ENCODE peak calls at places on chromosome 4, in eight cellular contexts. B is Peyer's patch, G is prostate gland, V is heart left ventricle, I is breast epithelium, R is HepG2, X is tibial nerve, J is IMR-90. N is an unnamed sample.

GRCh38 chr4:169594560-169595195 is 17.7 kb downstream of the NEK1 start:
- DNase-seq in J (no peak), B (no peak), R (no peak), I (no peak), V (no peak), G (no peak), X (no peak), N (no peak)

GRCh38 chr4:21628116-21628515 is 320.5 kb downstream of the KCNIP4 start:
- DNase-seq in R (no peak), X (no peak), I (no peak), V (no peak), J (no peak), G (no peak), B (no peak), N (no peak)

GRCh38 chr4:158827475-158828085 is 58.8 kb downstream of the FNIP2 start:
- DNase-seq in G (no peak), V (no peak), J (no peak), I (no peak), B (no peak), X (no peak), R (no peak), N (no peak)

GRCh38 chr4:74752798-74753197 is 41.5 kb downstream of the BTC start:
- DNase-seq in R (no peak), B (no peak), J (no peak), G (no peak), V (no peak), I (no peak), X (no peak), N (no peak)

GRCh38 chr4:93319011-93319410 is 509.5 kb upstream of the ATOH1 start:
- DNase-seq in X (no peak), V (no peak), I (no peak), J (no peak), R (no peak), B (no peak), G (no peak), N (no peak)

GRCh38 chr4:41057456-41057855 is 156.9 kb downstream of the APBB2 start:
- DNase-seq in V (no peak), B (no peak), G (no peak), R (no peak), J (peak; percentile 49), I (no peak), X (no peak), N (no peak)

GRCh38 chr4:153223418-153223792 is 19.2 kb downstream of the TRIM2 start:
- DNase-seq in I (no peak), B (no peak), V (no peak), G (no peak), R (no peak), J (no peak), X (no peak), N (no peak)

GRCh38 chr4:111512081-111512774 is 633.0 kb upstream of the FAM241A start:
- DNase-seq in I (no peak), R (no peak), J (peak; percentile 95), G (no peak), B (no peak), V (no peak), X (no peak), N (no peak)

GRCh38 chr4:158159054-158159717 is 13.6 kb downstream of the GASK1B start:
- DNase-seq in X (no peak), J (peak; percentile 87), R (no peak), B (no peak), V (no peak), I (no peak), G (no peak), N (no peak)

GRCh38 chr4:145934434-145935047 is 4.1 kb downstream of the ZNF827 start:
- DNase-seq in I (no peak), R (no peak), G (no peak), J (no peak), V (no peak), X (no peak), B (no peak), N (no peak)

DNA sequence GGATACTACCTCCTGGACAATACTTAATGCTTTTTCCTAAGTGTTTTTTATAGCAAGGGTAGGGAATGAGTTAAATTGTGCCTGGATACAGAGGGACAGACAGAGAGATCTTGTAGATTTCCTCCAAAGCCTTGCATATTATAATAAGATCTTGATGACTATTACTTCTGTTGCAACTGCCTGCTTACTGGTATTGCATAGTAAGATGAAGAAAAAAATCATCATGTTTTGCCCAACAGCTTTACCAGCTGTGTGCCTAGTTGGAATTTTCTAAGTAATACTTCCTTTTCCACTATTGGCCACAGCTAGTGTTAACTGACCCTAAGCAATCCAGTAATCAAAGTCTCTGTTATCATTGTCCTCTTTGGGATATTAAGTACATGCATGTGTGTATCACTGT is 139.0 kb downstream of the DCK start:
- DNase-seq in G (no peak), I (no peak), V (no peak), B (no peak), J (peak; percentile 60), X (no peak), R (no peak), N (no peak)
- H3K4me3 ChIP-seq in G (no peak overlapping the region), I (no peak overlapping the region), V (no peak overlapping the region), B (no peak overlapping the region), J (no peak overlapping the region), X (no peak overlapping the region), R (no peak overlapping the region), N (no peak overlapping the region)

DNA sequence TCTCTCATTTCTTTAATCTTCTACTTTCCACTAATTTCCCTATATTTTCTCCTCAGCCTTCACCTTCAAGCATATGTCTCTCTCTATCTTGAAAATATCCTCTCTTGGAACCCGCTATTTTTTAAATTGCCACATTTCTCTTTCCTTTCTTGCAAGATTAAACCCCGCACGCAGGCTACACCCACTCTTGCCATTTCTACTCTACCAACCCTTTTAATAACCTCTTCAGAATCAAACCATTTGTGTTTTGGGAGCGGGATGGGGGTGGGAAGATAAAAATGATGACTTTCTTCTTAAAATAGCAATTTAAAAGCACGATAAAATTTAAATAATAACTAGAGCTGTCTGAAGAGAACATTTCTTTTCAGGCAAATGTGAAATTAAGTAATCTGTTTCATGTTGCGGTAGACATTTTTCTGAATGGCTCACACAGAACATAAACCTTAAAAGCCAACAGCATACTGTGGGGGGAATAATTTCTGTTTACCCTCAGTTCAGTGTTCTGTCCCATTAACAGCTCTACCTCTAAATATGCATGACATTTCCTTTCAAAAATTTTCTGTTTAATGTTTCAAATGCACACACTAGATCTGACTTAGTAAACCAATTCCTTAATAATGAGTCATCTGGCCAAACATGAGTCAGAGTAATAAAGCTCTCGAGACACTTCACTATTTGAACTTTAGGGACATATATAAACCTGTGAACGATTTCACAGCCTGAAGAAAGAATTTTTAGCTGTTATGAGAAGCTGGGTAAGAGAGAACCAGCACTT is 20.5 kb downstream of the ARSJ start:
- DNase-seq in J (peak; percentile 97), G (peak; percentile 32), I (no peak), V (no peak), B (no peak), X (no peak), R (peak; percentile 74), N (no peak)
- H3K4me1 ChIP-seq in J (peaks cover 13% of the 10 kb centered on the region), G (no peaks in the 10 kb centered on the region), I (no peaks in the 10 kb centered on the region), V (no peaks in the 10 kb centered on the region), B (peaks cover 7% of the 10 kb centered on the region), X (peaks cover 21% of the 10 kb centered on the region), R (peaks cover 8% of the 10 kb centered on the region), N (peaks cover 11% of the 10 kb centered on the region)

GRCh38 chr4:82798168-82799005 is at the start of gene SCD5:
- DNase-seq in X (peak; percentile 47), I (peak; percentile 40), B (peak; percentile 69), R (no peak), V (peak; percentile 77), G (peak; percentile 68), J (peak; percentile 82), N (peak; percentile 69)
- TF ChIP-seq POLR2A in X (no peak), I (no peak), B (no peak), R (no peak), V (no peak), G (peak; percentile 18), J (no peak), N (peak; percentile 65)

GRCh38 chr4:141131738-141132688 is 1.3 kb downstream of the RNF150 start:
- DNase-seq in J (peak; percentile 20), G (peak; percentile 12), R (no peak), V (peak; percentile 65), I (no peak), X (no peak), B (no peak), N (peak; percentile 17)
- H3K4me3 ChIP-seq in J (peak overlapping the region; percentile 97), G (peak overlapping the region; percentile 63), R (peak overlapping the region; percentile 59), V (peak overlapping the region; percentile 76), I (peak overlapping the region; percentile 79), X (peak overlapping the region; percentile 81), B (peak overlapping the region; percentile 41), N (peak overlapping the region; percentile 42)

GRCh38 chr4:10612476-10612875 is 72.1 kb downstream of the CLNK start:
- DNase-seq in R (no peak), J (no peak), X (no peak), V (no peak), B (no peak), G (no peak), I (no peak), N (no peak)
- H3K4me1 ChIP-seq in R (no peaks in the 10 kb centered on the region), J (peaks cover 8% of the 10 kb centered on the region), X (no peaks in the 10 kb centered on the region), V (no peaks in the 10 kb centered on the region), B (no peaks in the 10 kb centered on the region), G (no peaks in the 10 kb centered on the region), I (no peaks in the 10 kb centered on the region), N (no peaks in the 10 kb centered on the region)